ENCODE peak calls at places on chromosome 11, in seven cellular contexts. U, Y, S, R, O, W and M are unnamed samples.

GRCh38 chr11:128179049-128179448 is 408.3 kb downstream of the ETS1 start:
- DNase-seq in U (no peak), Y (no peak), S (no peak), R (no peak), O (peak; percentile 9), W (no peak), M (no peak)

GRCh38 chr11:17906436-17906835 is 106.4 kb downstream of the SERGEF start:
- DNase-seq in U (no peak), Y (no peak), S (no peak), R (no peak), O (no peak), W (no peak), M (no peak)

GRCh38 chr11:112513417-112513816 is 252.8 kb upstream of the PLET1 start:
- DNase-seq in U (no peak), Y (no peak), S (no peak), R (no peak), O (no peak), W (no peak), M (no peak)

GRCh38 chr11:38788591-38788990 is 2190.6 kb upstream of the RAG2 start:
- DNase-seq in U (no peak), Y (no peak), S (no peak), R (no peak), O (no peak), W (no peak), M (no peak)

GRCh38 chr11:32012066-32012465 is 78.8 kb upstream of the RCN1 start:
- DNase-seq in U (no peak), Y (no peak), S (no peak), R (no peak), O (no peak), W (no peak), M (no peak)

GRCh38 chr11:1994121-1994520 is 3.5 kb downstream of the H19 start:
- DNase-seq in U (no peak), Y (no peak), S (no peak), R (no peak), O (no peak), W (no peak), M (no peak)

GRCh38 chr11:21268036-21268435 is 598.6 kb downstream of the NELL1 start:
- DNase-seq in U (no peak), Y (no peak), S (no peak), R (no peak), O (no peak), W (no peak), M (no peak)

GRCh38 chr11:132072044-132072879 is 701.8 kb downstream of the NTM start:
- DNase-seq in U (no peak), Y (no peak), S (peak; percentile 72), R (no peak), O (peak; percentile 88), W (no peak), M (no peak)

GRCh38 chr11:116644948-116645305 is 127.9 kb downstream of the BUD13 start:
- DNase-seq in U (peak; percentile 45), Y (no peak), S (no peak), R (no peak), O (no peak), W (no peak), M (no peak)

GRCh38 chr11:69148806-69149205 is 6.9 kb upstream of the SMIM38 start:
- DNase-seq in U (no peak), Y (no peak), S (no peak), R (no peak), O (no peak), W (no peak), M (no peak)

GRCh38 chr11:67468056-67468455 is 995 bp downstream of the TMEM134 start:
- DNase-seq in U (no peak), Y (no peak), S (no peak), R (no peak), O (no peak), W (no peak), M (no peak)

GRCh38 chr11:125426818-125427528 is 69.1 kb downstream of the FEZ1 start:
- DNase-seq in U (no peak), Y (no peak), S (no peak), R (no peak), O (no peak), W (no peak), M (no peak)

GRCh38 chr11:69001301-69002081 is 11.6 kb downstream of the MRGPRF start:
- DNase-seq in U (no peak), Y (no peak), S (no peak), R (no peak), O (no peak), W (no peak), M (no peak)

GRCh38 chr11:19164881-19165280 is 36.9 kb downstream of the CSRP3 start:
- DNase-seq in U (no peak), Y (no peak), S (no peak), R (no peak), O (no peak), W (no peak), M (no peak)

GRCh38 chr11:77126861-77127673 is 979 bp upstream of the MYO7A start:
- DNase-seq in U (no peak), Y (peak; percentile 28), S (peak; percentile 74), R (peak; percentile 63), O (peak; percentile 86), W (peak; percentile 53), M (peak; percentile 30)

GRCh38 chr11:13216019-13217006 is 61.3 kb upstream of the BMAL1 start:
- DNase-seq in U (no peak), Y (no peak), S (peak; percentile 90), R (no peak), O (peak; percentile 92), W (peak; percentile 13), M (no peak)

GRCh38 chr11:46026616-46027293 is 94.5 kb downstream of the PHF21A start:
- DNase-seq in U (no peak), Y (no peak), S (peak; percentile 55), R (no peak), O (peak; percentile 72), W (no peak), M (no peak)

GRCh38 chr11:124814739-124815138 is 14.5 kb upstream of the MSANTD2 start:
- DNase-seq in U (no peak), Y (no peak), S (no peak), R (no peak), O (no peak), W (no peak), M (no peak)

GRCh38 chr11:41245184-41245583 is 214.3 kb downstream of the LRRC4C start:
- DNase-seq in U (peak; percentile 62), Y (no peak), S (no peak), R (no peak), O (no peak), W (no peak), M (no peak)

GRCh38 chr11:64384981-64385952 is 26.3 kb downstream of the RPS6KA4 start:
- DNase-seq in U (no peak), Y (no peak), S (no peak), R (no peak), O (no peak), W (no peak), M (no peak)

GRCh38 chr11:33722579-33723234 is 13.5 kb downstream of the CD59 start:
- DNase-seq in U (no peak), Y (no peak), S (no peak), R (no peak), O (no peak), W (peak; percentile 47), M (peak; percentile 22)

GRCh38 chr11:12330491-12331231 is 46.7 kb upstream of the PARVA start:
- DNase-seq in U (no peak), Y (no peak), S (no peak), R (peak; percentile 17), O (no peak), W (no peak), M (no peak)

GRCh38 chr11:59802639-59803176 is 7.9 kb downstream of the MRPL16 start:
- DNase-seq in U (no peak), Y (no peak), S (peak; percentile 49), R (peak; percentile 14), O (peak; percentile 63), W (peak; percentile 25), M (peak; percentile 73)

GRCh38 chr11:65366340-65366773 is 11.8 kb downstream of the TIGD3 start:
- DNase-seq in U (no peak), Y (no peak), S (peak; percentile 87), R (no peak), O (peak; percentile 88), W (no peak), M (peak; percentile 19)

GRCh38 chr11:130473795-130474377 is 25.4 kb downstream of the ADAMTS15 start:
- DNase-seq in U (peak; percentile 69), Y (no peak), S (no peak), R (no peak), O (no peak), W (no peak), M (no peak)

GRCh38 chr11:1547467-1548098 is 24.5 kb downstream of the DUSP8 start:
- DNase-seq in U (no peak), Y (no peak), S (no peak), R (no peak), O (no peak), W (no peak), M (no peak)

GRCh38 chr11:47768090-47768620 is 1.0 kb upstream of the FNBP4 start:
- DNase-seq in U (peak; percentile 79), Y (no peak), S (peak; percentile 62), R (peak; percentile 39), O (peak; percentile 83), W (peak; percentile 22), M (peak; percentile 62)

GRCh38 chr11:45086526-45086925 is 59.9 kb upstream of the PRDM11 start:
- DNase-seq in U (no peak), Y (no peak), S (no peak), R (no peak), O (no peak), W (no peak), M (no peak)

GRCh38 chr11:67351275-67352005 is 1.9 kb downstream of the POLD4 start:
- DNase-seq in U (peak; percentile 77), Y (peak; percentile 39), S (peak; percentile 83), R (peak; percentile 44), O (peak; percentile 86), W (peak; percentile 49), M (peak; percentile 61)

GRCh38 chr11:125114518-125114917 is 3.1 kb upstream of the TMEM218 start:
- DNase-seq in U (no peak), Y (no peak), S (no peak), R (no peak), O (no peak), W (no peak), M (peak; percentile 19)

GRCh38 chr11:1702506-1702905 is 5.5 kb downstream of the KRTAP5-6 start:
- DNase-seq in U (no peak), Y (no peak), S (no peak), R (no peak), O (no peak), W (no peak), M (no peak)

GRCh38 chr11:132523929-132524328 is 1008.4 kb downstream of the OPCML start:
- DNase-seq in U (no peak), Y (no peak), S (no peak), R (no peak), O (no peak), W (no peak), M (no peak)